ENCODE peak calls at places on chromosomes 2 and 18, in eight cellular contexts. One of them, this sample, is unnamed.

GRCh38 chr2:57552885-57553284 is 493.7 kb upstream of the VRK2 start:
- DNase-seq in ascending aorta: no peak
- DNase-seq in cardiac muscle cell: no peak
- DNase-seq in psoas muscle: no peak
- DNase-seq in stomach: no peak
- DNase-seq in heart left ventricle: no peak
- DNase-seq in HCT116: no peak
- DNase-seq in tibial artery: no peak
- DNase-seq in this sample: no peak

GRCh38 chr2:64525323-64525625 is 1.1 kb downstream of the AFTPH start:
- DNase-seq in heart left ventricle: no peak
- DNase-seq in ascending aorta: no peak
- DNase-seq in tibial artery: no peak
- DNase-seq in psoas muscle: no peak
- DNase-seq in stomach: no peak
- DNase-seq in HCT116: no peak
- DNase-seq in cardiac muscle cell: peak; percentile 11
- DNase-seq in this sample: peak; percentile 56

GRCh38 chr2:45102141-45102540 is 92.9 kb upstream of the SIX2 start:
- DNase-seq in cardiac muscle cell: no peak
- DNase-seq in ascending aorta: no peak
- DNase-seq in tibial artery: no peak
- DNase-seq in psoas muscle: no peak
- DNase-seq in heart left ventricle: no peak
- DNase-seq in stomach: no peak
- DNase-seq in HCT116: no peak
- DNase-seq in this sample: peak; percentile 33

GRCh38 chr2:194087569-194087968 is 1569.5 kb upstream of the SLC39A10 start:
- DNase-seq in ascending aorta: no peak
- DNase-seq in psoas muscle: no peak
- DNase-seq in stomach: no peak
- DNase-seq in cardiac muscle cell: peak; percentile 15
- DNase-seq in tibial artery: no peak
- DNase-seq in HCT116: no peak
- DNase-seq in heart left ventricle: no peak
- DNase-seq in this sample: no peak

GRCh38 chr2:209772316-209772715 is 684 bp downstream of the UNC80 start:
- DNase-seq in cardiac muscle cell: no peak
- DNase-seq in tibial artery: no peak
- DNase-seq in ascending aorta: no peak
- DNase-seq in HCT116: no peak
- DNase-seq in stomach: no peak
- DNase-seq in heart left ventricle: no peak
- DNase-seq in psoas muscle: no peak
- DNase-seq in this sample: no peak

GRCh38 chr18:37361223-37362157 is 204.1 kb downstream of the CELF4 start:
- DNase-seq in cardiac muscle cell: no peak
- DNase-seq in psoas muscle: no peak
- DNase-seq in HCT116: no peak
- DNase-seq in stomach: no peak
- DNase-seq in heart left ventricle: no peak
- DNase-seq in ascending aorta: no peak
- DNase-seq in tibial artery: no peak
- DNase-seq in this sample: no peak

GRCh38 chr2:151716721-151717120 is 17.6 kb downstream of the NEB start:
- DNase-seq in cardiac muscle cell: no peak
- DNase-seq in ascending aorta: no peak
- DNase-seq in tibial artery: no peak
- DNase-seq in heart left ventricle: no peak
- DNase-seq in stomach: no peak
- DNase-seq in psoas muscle: no peak
- DNase-seq in HCT116: no peak
- DNase-seq in this sample: no peak

GRCh38 chr2:144230452-144231085 is 289.4 kb downstream of the ZEB2 start:
- DNase-seq in stomach: no peak
- DNase-seq in psoas muscle: no peak
- DNase-seq in tibial artery: no peak
- DNase-seq in HCT116: peak; percentile 8
- DNase-seq in ascending aorta: no peak
- DNase-seq in cardiac muscle cell: peak; percentile 26
- DNase-seq in heart left ventricle: no peak
- DNase-seq in this sample: peak; percentile 45

GRCh38 chr18:51083398-51083797 is 53.4 kb downstream of the SMAD4 start:
- DNase-seq in psoas muscle: no peak
- DNase-seq in HCT116: no peak
- DNase-seq in tibial artery: no peak
- DNase-seq in heart left ventricle: no peak
- DNase-seq in ascending aorta: no peak
- DNase-seq in stomach: no peak
- DNase-seq in cardiac muscle cell: no peak
- DNase-seq in this sample: no peak

GRCh38 chr2:151796774-151797173 is 31.4 kb downstream of the ARL5A start:
- DNase-seq in cardiac muscle cell: no peak
- DNase-seq in ascending aorta: no peak
- DNase-seq in psoas muscle: no peak
- DNase-seq in tibial artery: no peak
- DNase-seq in heart left ventricle: no peak
- DNase-seq in stomach: no peak
- DNase-seq in HCT116: no peak
- DNase-seq in this sample: no peak

GRCh38 chr2:207467716-207468347 is 61.9 kb upstream of the CREB1 start:
- DNase-seq in psoas muscle: no peak
- DNase-seq in tibial artery: no peak
- DNase-seq in stomach: no peak
- DNase-seq in ascending aorta: no peak
- DNase-seq in heart left ventricle: no peak
- DNase-seq in cardiac muscle cell: peak; percentile 73
- DNase-seq in HCT116: no peak
- DNase-seq in this sample: peak; percentile 66

GRCh38 chr2:131123192-131123591 is 18.1 kb downstream of the PLEKHB2 start:
- DNase-seq in stomach: no peak
- DNase-seq in HCT116: no peak
- DNase-seq in ascending aorta: no peak
- DNase-seq in heart left ventricle: no peak
- DNase-seq in psoas muscle: no peak
- DNase-seq in cardiac muscle cell: no peak
- DNase-seq in tibial artery: no peak
- DNase-seq in this sample: no peak
- H3K27me3 ChIP-seq in stomach: no peaks in the 10 kb centered on the region
- H3K27me3 ChIP-seq in HCT116: no peaks in the 10 kb centered on the region
- H3K27me3 ChIP-seq in ascending aorta: no peaks in the 10 kb centered on the region
- H3K27me3 ChIP-seq in heart left ventricle: no peaks in the 10 kb centered on the region
- H3K27me3 ChIP-seq in psoas muscle: no peaks in the 10 kb centered on the region
- H3K27me3 ChIP-seq in cardiac muscle cell: no peaks in the 10 kb centered on the region
- H3K27me3 ChIP-seq in tibial artery: no peaks in the 10 kb centered on the region
- H3K27me3 ChIP-seq in this sample: no peaks in the 10 kb centered on the region

GRCh38 chr2:1686784-1687105 is 57.6 kb downstream of the PXDN start:
- DNase-seq in heart left ventricle: no peak
- DNase-seq in cardiac muscle cell: no peak
- DNase-seq in HCT116: no peak
- DNase-seq in psoas muscle: peak; percentile 82
- DNase-seq in stomach: no peak
- DNase-seq in ascending aorta: no peak
- DNase-seq in tibial artery: no peak
- DNase-seq in this sample: no peak

GRCh38 chr2:1687254-1687653 is 57.1 kb downstream of the PXDN start:
- DNase-seq in ascending aorta: no peak
- DNase-seq in psoas muscle: no peak
- DNase-seq in heart left ventricle: no peak
- DNase-seq in cardiac muscle cell: no peak
- DNase-seq in tibial artery: no peak
- DNase-seq in HCT116: no peak
- DNase-seq in stomach: no peak
- DNase-seq in this sample: peak; percentile 42

GRCh38 chr2:1685078-1685956 is 59.0 kb downstream of the PXDN start:
- DNase-seq in ascending aorta: no peak
- DNase-seq in cardiac muscle cell: no peak
- DNase-seq in stomach: no peak
- DNase-seq in HCT116: no peak
- DNase-seq in heart left ventricle: no peak
- DNase-seq in tibial artery: no peak
- DNase-seq in psoas muscle: peak; percentile 48
- DNase-seq in this sample: no peak

GRCh38 chr2:1688161-1688560 is 56.2 kb downstream of the PXDN start:
- DNase-seq in HCT116: no peak
- DNase-seq in psoas muscle: no peak
- DNase-seq in stomach: no peak
- DNase-seq in tibial artery: no peak
- DNase-seq in cardiac muscle cell: no peak
- DNase-seq in heart left ventricle: no peak
- DNase-seq in ascending aorta: no peak
- DNase-seq in this sample: no peak

DNA sequence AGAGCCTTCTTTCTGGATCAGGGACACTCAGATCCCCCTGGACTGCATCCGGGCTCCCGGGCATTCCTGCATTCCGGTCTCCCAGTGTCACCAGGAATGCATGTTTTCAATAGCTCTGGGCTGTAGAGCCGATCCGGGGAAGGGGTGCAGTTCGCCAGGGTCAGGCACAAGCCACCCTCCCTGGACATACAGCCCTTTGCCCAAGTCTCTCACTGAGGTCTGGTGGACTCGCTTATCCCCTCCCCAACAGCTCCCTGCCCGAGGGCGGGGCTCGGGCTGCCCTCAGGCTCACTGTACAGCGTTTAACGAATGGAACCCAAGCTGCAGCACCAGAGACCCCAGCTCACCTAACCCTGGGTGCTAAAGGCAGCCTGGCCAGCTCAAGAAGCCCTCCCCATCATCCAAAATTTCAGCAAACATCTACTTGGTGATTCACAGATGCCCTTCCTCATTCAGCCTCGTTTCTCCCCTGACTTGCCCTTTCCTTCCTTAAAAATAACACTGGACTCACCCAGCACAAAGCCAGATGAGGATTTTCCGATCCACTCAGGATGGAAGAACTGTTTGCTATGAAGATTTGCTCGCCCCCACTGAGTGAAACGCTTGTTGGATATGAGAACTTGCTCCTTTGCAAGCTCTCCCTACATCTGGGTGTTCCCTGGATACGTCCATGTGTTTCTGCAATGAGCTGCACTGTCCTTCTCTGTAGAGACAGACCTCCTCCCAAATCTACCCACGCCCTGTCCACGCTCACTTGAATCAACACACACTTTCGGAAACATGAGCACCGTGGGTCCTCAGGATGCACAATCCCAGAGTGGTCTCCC is 58.1 kb downstream of the PXDN start:
- DNase-seq in HCT116: no peak
- DNase-seq in heart left ventricle: no peak
- DNase-seq in cardiac muscle cell: no peak
- DNase-seq in stomach: no peak
- DNase-seq in ascending aorta: no peak
- DNase-seq in tibial artery: no peak
- DNase-seq in psoas muscle: no peak
- DNase-seq in this sample: no peak
- H3K36me3 ChIP-seq in HCT116: no peaks in the 10 kb centered on the region
- H3K36me3 ChIP-seq in heart left ventricle: peaks cover 78% of the 10 kb centered on the region
- H3K36me3 ChIP-seq in cardiac muscle cell: peaks cover 15% of the 10 kb centered on the region
- H3K36me3 ChIP-seq in stomach: no peaks in the 10 kb centered on the region
- H3K36me3 ChIP-seq in ascending aorta: peaks cover 44% of the 10 kb centered on the region
- H3K36me3 ChIP-seq in tibial artery: peaks cover 65% of the 10 kb centered on the region
- H3K36me3 ChIP-seq in psoas muscle: no peaks in the 10 kb centered on the region
- H3K36me3 ChIP-seq in this sample: peaks cover 5% of the 10 kb centered on the region

GRCh38 chr18:72160504-72161445 is 383.4 kb downstream of the CBLN2 start:
- DNase-seq in stomach: no peak
- DNase-seq in heart left ventricle: no peak
- DNase-seq in cardiac muscle cell: no peak
- DNase-seq in ascending aorta: no peak
- DNase-seq in tibial artery: no peak
- DNase-seq in HCT116: no peak
- DNase-seq in psoas muscle: no peak
- DNase-seq in this sample: peak; percentile 33

GRCh38 chr18:72152935-72153334 is 391.2 kb downstream of the CBLN2 start:
- DNase-seq in ascending aorta: no peak
- DNase-seq in tibial artery: no peak
- DNase-seq in stomach: no peak
- DNase-seq in psoas muscle: no peak
- DNase-seq in cardiac muscle cell: no peak
- DNase-seq in HCT116: no peak
- DNase-seq in heart left ventricle: no peak
- DNase-seq in this sample: no peak

GRCh38 chr18:72155327-72155726 is 388.8 kb downstream of the CBLN2 start:
- DNase-seq in tibial artery: no peak
- DNase-seq in psoas muscle: no peak
- DNase-seq in ascending aorta: no peak
- DNase-seq in heart left ventricle: no peak
- DNase-seq in HCT116: no peak
- DNase-seq in cardiac muscle cell: no peak
- DNase-seq in stomach: no peak
- DNase-seq in this sample: no peak
- TF ChIP-seq CTCF in tibial artery: no peak
- TF ChIP-seq CTCF in psoas muscle: no peak
- TF ChIP-seq CTCF in ascending aorta: no peak
- TF ChIP-seq CTCF in heart left ventricle: no peak
- TF ChIP-seq CTCF in HCT116: no peak
- TF ChIP-seq CTCF in cardiac muscle cell: no peak
- TF ChIP-seq CTCF in stomach: no peak
- TF ChIP-seq CTCF in this sample: no peak

GRCh38 chr2:216606551-216607527 is 26.4 kb upstream of the IGFBP2 start:
- DNase-seq in tibial artery: no peak
- DNase-seq in HCT116: no peak
- DNase-seq in ascending aorta: no peak
- DNase-seq in heart left ventricle: no peak
- DNase-seq in stomach: no peak
- DNase-seq in cardiac muscle cell: no peak
- DNase-seq in psoas muscle: no peak
- DNase-seq in this sample: peak; percentile 34
- H3K27me3 ChIP-seq in tibial artery: no peaks in the 10 kb centered on the region
- H3K27me3 ChIP-seq in HCT116: peaks cover 5% of the 10 kb centered on the region
- H3K27me3 ChIP-seq in ascending aorta: no peaks in the 10 kb centered on the region
- H3K27me3 ChIP-seq in heart left ventricle: no peaks in the 10 kb centered on the region
- H3K27me3 ChIP-seq in stomach: no peaks in the 10 kb centered on the region
- H3K27me3 ChIP-seq in cardiac muscle cell: no peaks in the 10 kb centered on the region
- H3K27me3 ChIP-seq in psoas muscle: no peaks in the 10 kb centered on the region
- H3K27me3 ChIP-seq in this sample: no peaks in the 10 kb centered on the region